ENCODE peak calls at places on chromosomes 3 and 15, in five cellular contexts. One of them, this sample, is unnamed.

GRCh38 chr3:86723433-86723832 is 267.5 kb downstream of the VGLL3 start:
- DNase-seq in breast epithelium: no peak
- DNase-seq in activated CD4-positive, alpha-beta T cell treated with anti-CD3 and anti-CD28 coated beads, Interleukin-2, amount 50 U/mL, for 1 hour: no peak
- DNase-seq in IMR-90: no peak
- DNase-seq in SW 1271: no peak
- DNase-seq in this sample: no peak

GRCh38 chr15:62474771-62475124 is 309.7 kb upstream of the C2CD4B start:
- DNase-seq in breast epithelium: no peak
- DNase-seq in IMR-90: peak
- DNase-seq in SW 1271: no peak
- DNase-seq in activated CD4-positive, alpha-beta T cell treated with anti-CD3 and anti-CD28 coated beads, Interleukin-2, amount 50 U/mL, for 1 hour: no peak
- DNase-seq in this sample: no peak

GRCh38 chr15:77538793-77539487 is 93.8 kb downstream of the LINGO1 start:
- DNase-seq in IMR-90: no peak
- DNase-seq in SW 1271: no peak
- DNase-seq in activated CD4-positive, alpha-beta T cell treated with anti-CD3 and anti-CD28 coated beads, Interleukin-2, amount 50 U/mL, for 1 hour: no peak
- DNase-seq in breast epithelium: peak
- DNase-seq in this sample: no peak

GRCh38 chr15:91535856-91536500 is 317.5 kb upstream of the SLCO3A1 start:
- DNase-seq in IMR-90: no peak
- DNase-seq in SW 1271: no peak
- DNase-seq in breast epithelium: no peak
- DNase-seq in activated CD4-positive, alpha-beta T cell treated with anti-CD3 and anti-CD28 coated beads, Interleukin-2, amount 50 U/mL, for 1 hour: no peak
- DNase-seq in this sample: no peak

GRCh38 chr3:144109944-144110343 is 138.3 kb downstream of the DIPK2A start:
- DNase-seq in breast epithelium: no peak
- DNase-seq in SW 1271: no peak
- DNase-seq in activated CD4-positive, alpha-beta T cell treated with anti-CD3 and anti-CD28 coated beads, Interleukin-2, amount 50 U/mL, for 1 hour: no peak
- DNase-seq in IMR-90: no peak
- DNase-seq in this sample: peak

GRCh38 chr15:89587955-89588354 is 12.7 kb downstream of the TICRR start:
- DNase-seq in activated CD4-positive, alpha-beta T cell treated with anti-CD3 and anti-CD28 coated beads, Interleukin-2, amount 50 U/mL, for 1 hour: no peak
- DNase-seq in breast epithelium: no peak
- DNase-seq in IMR-90: peak
- DNase-seq in SW 1271: peak
- DNase-seq in this sample: peak

GRCh38 chr15:59353994-59354951 is 18.4 kb downstream of the MYO1E start:
- DNase-seq in activated CD4-positive, alpha-beta T cell treated with anti-CD3 and anti-CD28 coated beads, Interleukin-2, amount 50 U/mL, for 1 hour: no peak
- DNase-seq in SW 1271: no peak
- DNase-seq in IMR-90: no peak
- DNase-seq in breast epithelium: no peak
- DNase-seq in this sample: no peak

GRCh38 chr3:188744166-188744565 is 427.6 kb upstream of the TPRG1 start:
- DNase-seq in SW 1271: no peak
- DNase-seq in breast epithelium: no peak
- DNase-seq in activated CD4-positive, alpha-beta T cell treated with anti-CD3 and anti-CD28 coated beads, Interleukin-2, amount 50 U/mL, for 1 hour: no peak
- DNase-seq in IMR-90: no peak
- DNase-seq in this sample: no peak

GRCh38 chr15:42402806-42403205 is 43.5 kb downstream of the CAPN3 start:
- DNase-seq in breast epithelium: no peak
- DNase-seq in IMR-90: no peak
- DNase-seq in activated CD4-positive, alpha-beta T cell treated with anti-CD3 and anti-CD28 coated beads, Interleukin-2, amount 50 U/mL, for 1 hour: no peak
- DNase-seq in SW 1271: no peak
- DNase-seq in this sample: no peak

GRCh38 chr3:17412950-17413530 is 329.4 kb downstream of the TBC1D5 start:
- DNase-seq in SW 1271: peak
- DNase-seq in IMR-90: peak
- DNase-seq in breast epithelium: no peak
- DNase-seq in activated CD4-positive, alpha-beta T cell treated with anti-CD3 and anti-CD28 coated beads, Interleukin-2, amount 50 U/mL, for 1 hour: no peak
- DNase-seq in this sample: peak

GRCh38 chr3:122215592-122216298 is 32.3 kb downstream of the CASR start:
- DNase-seq in SW 1271: no peak
- DNase-seq in IMR-90: no peak
- DNase-seq in activated CD4-positive, alpha-beta T cell treated with anti-CD3 and anti-CD28 coated beads, Interleukin-2, amount 50 U/mL, for 1 hour: no peak
- DNase-seq in breast epithelium: no peak
- DNase-seq in this sample: no peak

GRCh38 chr3:107684431-107684925 is 161.7 kb downstream of the BBX start:
- DNase-seq in breast epithelium: no peak
- DNase-seq in activated CD4-positive, alpha-beta T cell treated with anti-CD3 and anti-CD28 coated beads, Interleukin-2, amount 50 U/mL, for 1 hour: no peak
- DNase-seq in IMR-90: no peak
- DNase-seq in SW 1271: no peak
- DNase-seq in this sample: no peak

GRCh38 chr15:44289352-44289790 is 852 bp downstream of the GOLM2 start:
- DNase-seq in breast epithelium: no peak
- DNase-seq in activated CD4-positive, alpha-beta T cell treated with anti-CD3 and anti-CD28 coated beads, Interleukin-2, amount 50 U/mL, for 1 hour: no peak
- DNase-seq in SW 1271: no peak
- DNase-seq in IMR-90: no peak
- DNase-seq in this sample: no peak

GRCh38 chr3:149753717-149754116 is 1.4 kb upstream of the COMMD2 start:
- DNase-seq in breast epithelium: no peak
- DNase-seq in IMR-90: no peak
- DNase-seq in activated CD4-positive, alpha-beta T cell treated with anti-CD3 and anti-CD28 coated beads, Interleukin-2, amount 50 U/mL, for 1 hour: no peak
- DNase-seq in SW 1271: no peak
- DNase-seq in this sample: no peak

GRCh38 chr3:229262-229661 is 32.7 kb downstream of the CHL1 start:
- DNase-seq in breast epithelium: no peak
- DNase-seq in IMR-90: no peak
- DNase-seq in activated CD4-positive, alpha-beta T cell treated with anti-CD3 and anti-CD28 coated beads, Interleukin-2, amount 50 U/mL, for 1 hour: no peak
- DNase-seq in SW 1271: no peak
- DNase-seq in this sample: no peak

GRCh38 chr15:90564109-90564508 is 34.4 kb downstream of the CRTC3 start:
- DNase-seq in SW 1271: no peak
- DNase-seq in breast epithelium: no peak
- DNase-seq in IMR-90: no peak
- DNase-seq in activated CD4-positive, alpha-beta T cell treated with anti-CD3 and anti-CD28 coated beads, Interleukin-2, amount 50 U/mL, for 1 hour: no peak
- DNase-seq in this sample: no peak

GRCh38 chr3:189621948-189622603 is 9.1 kb upstream of the TP63 start:
- DNase-seq in breast epithelium: no peak
- DNase-seq in SW 1271: no peak
- DNase-seq in activated CD4-positive, alpha-beta T cell treated with anti-CD3 and anti-CD28 coated beads, Interleukin-2, amount 50 U/mL, for 1 hour: no peak
- DNase-seq in IMR-90: no peak
- DNase-seq in this sample: no peak

GRCh38 chr3:32655167-32655566 is 29.8 kb upstream of the CNOT10 start:
- DNase-seq in breast epithelium: no peak
- DNase-seq in activated CD4-positive, alpha-beta T cell treated with anti-CD3 and anti-CD28 coated beads, Interleukin-2, amount 50 U/mL, for 1 hour: no peak
- DNase-seq in IMR-90: no peak
- DNase-seq in SW 1271: no peak
- DNase-seq in this sample: no peak

GRCh38 chr15:89167267-89168176 is 53.9 kb downstream of the RLBP1 start:
- DNase-seq in SW 1271: peak
- DNase-seq in breast epithelium: no peak
- DNase-seq in activated CD4-positive, alpha-beta T cell treated with anti-CD3 and anti-CD28 coated beads, Interleukin-2, amount 50 U/mL, for 1 hour: no peak
- DNase-seq in IMR-90: peak
- DNase-seq in this sample: peak

GRCh38 chr3:42590989-42591756 is 513 bp downstream of the SS18L2 start:
- DNase-seq in IMR-90: no peak
- DNase-seq in activated CD4-positive, alpha-beta T cell treated with anti-CD3 and anti-CD28 coated beads, Interleukin-2, amount 50 U/mL, for 1 hour: no peak
- DNase-seq in breast epithelium: no peak
- DNase-seq in SW 1271: no peak
- DNase-seq in this sample: no peak